ENCODE peak calls at places on chromosome 15, in six cellular contexts. I, X, A, J, N and F are unnamed samples.

GRCh38 chr15:81752974-81753373 is 292.8 kb downstream of the MEX3B start:
- DNase-seq in I (peak; percentile 24), X (no peak), A (peak; percentile 2), J (no peak), N (peak; percentile 3), F (no peak)

GRCh38 chr15:70490838-70491155 is 272.6 kb downstream of the UACA start:
- DNase-seq in I (no peak), X (no peak), A (no peak), J (no peak), N (no peak), F (no peak)

GRCh38 chr15:38991126-38991525 is 426.5 kb upstream of the RASGRP1 start:
- DNase-seq in I (peak; percentile 18), X (no peak), A (peak; percentile 8), J (peak; percentile 82), N (peak; percentile 53), F (peak; percentile 11)

GRCh38 chr15:92839696-92840095 is 60.4 kb upstream of the CHD2 start:
- DNase-seq in I (no peak), X (no peak), A (no peak), J (no peak), N (no peak), F (no peak)

GRCh38 chr15:37252530-37252929 is 152.2 kb upstream of the MEIS2 start:
- DNase-seq in I (no peak), X (no peak), A (no peak), J (no peak), N (no peak), F (no peak)

GRCh38 chr15:70281811-70282307 is 184.1 kb upstream of the TLE3 start:
- DNase-seq in I (peak; percentile 47), X (peak; percentile 84), A (no peak), J (peak; percentile 43), N (peak; percentile 61), F (peak; percentile 77)

GRCh38 chr15:80160570-80161156 is 7.9 kb downstream of the FAH start:
- DNase-seq in I (peak; percentile 95), X (peak; percentile 92), A (no peak), J (peak; percentile 96), N (peak; percentile 97), F (peak; percentile 98)

GRCh38 chr15:51046799-51047449 is 47.8 kb downstream of the TNFAIP8L3 start:
- DNase-seq in I (no peak), X (peak; percentile 19), A (no peak), J (peak; percentile 48), N (peak; percentile 66), F (no peak)

GRCh38 chr15:79322306-79322705 is 11.4 kb downstream of the TMED3 start:
- DNase-seq in I (no peak), X (no peak), A (no peak), J (no peak), N (no peak), F (no peak)

GRCh38 chr15:77033417-77033728 is 37.5 kb downstream of the TSPAN3 start:
- DNase-seq in I (no peak), X (no peak), A (no peak), J (no peak), N (no peak), F (peak; percentile 7)

GRCh38 chr15:85316244-85316934 is 64.0 kb upstream of the AKAP13 start:
- DNase-seq in I (no peak), X (peak; percentile 24), A (peak; percentile 18), J (no peak), N (peak; percentile 95), F (peak; percentile 19)

GRCh38 chr15:89396723-89397652 is 62.4 kb upstream of the POLG start:
- DNase-seq in I (no peak), X (no peak), A (no peak), J (no peak), N (no peak), F (peak; percentile 56)

GRCh38 chr15:64883997-64884511 is 27.6 kb upstream of the ANKDD1A start:
- DNase-seq in I (no peak), X (peak; percentile 81), A (no peak), J (peak; percentile 89), N (peak; percentile 90), F (peak; percentile 24)

GRCh38 chr15:50636146-50636545 is 50.5 kb downstream of the TRPM7 start:
- DNase-seq in I (no peak), X (no peak), A (no peak), J (no peak), N (no peak), F (no peak)

GRCh38 chr15:100098705-100099104 is 243.1 kb downstream of the ADAMTS17 start:
- DNase-seq in I (no peak), X (no peak), A (no peak), J (no peak), N (no peak), F (no peak)

GRCh38 chr15:101372149-101372577 is 77.1 kb upstream of the SNRPA1 start:
- DNase-seq in I (no peak), X (peak; percentile 81), A (no peak), J (peak; percentile 24), N (peak; percentile 36), F (no peak)

GRCh38 chr15:50119063-50119700 is at the start of gene ATP8B4:
- DNase-seq in I (peak; percentile 62), X (no peak), A (no peak), J (no peak), N (no peak), F (peak; percentile 88)

GRCh38 chr15:75666823-75667501 is 19.2 kb downstream of the SNX33 start:
- DNase-seq in I (no peak), X (peak; percentile 96), A (peak; percentile 91), J (peak; percentile 99), N (peak; percentile 100), F (peak; percentile 50)

GRCh38 chr15:39361497-39361896 is 219.4 kb upstream of the THBS1 start:
- DNase-seq in I (no peak), X (no peak), A (no peak), J (peak; percentile 8), N (peak; percentile 47), F (no peak)